ENCODE peak calls at places on chromosomes 12 and 14, in five cellular contexts. U is A549, P is H54, D is endothelial cell of umbilical vein, N is breast epithelium. O is an unnamed sample.

GRCh38 chr14:21041676-21042433 is at the start of gene RNASE7:
- DNase-seq in U (no peak), P (no peak), D (no peak), N (no peak), O (no peak)

GRCh38 chr12:72315858-72316257 is 43.7 kb downstream of the TRHDE start:
- DNase-seq in U (no peak), P (no peak), D (no peak), N (no peak), O (no peak)

GRCh38 chr14:23319746-23320583 is 1.3 kb upstream of the PABPN1 start:
- DNase-seq in U (no peak), P (no peak), D (no peak), N (no peak), O (no peak)

GRCh38 chr12:51401020-51401419 is 9.8 kb upstream of the GALNT6 start:
- DNase-seq in U (no peak), P (no peak), D (no peak), N (no peak), O (no peak)

GRCh38 chr12:50699940-50700339 is 64.0 kb upstream of the ATF1 start:
- DNase-seq in U (no peak), P (no peak), D (no peak), N (no peak), O (no peak)

GRCh38 chr14:74886001-74886400 is 4.3 kb downstream of the DLST start:
- DNase-seq in U (no peak), P (no peak), D (no peak), N (no peak), O (no peak)

GRCh38 chr14:22536853-22537338 is 52.1 kb downstream of the DAD1 start:
- DNase-seq in U (peak), P (peak), D (peak), N (no peak), O (peak)

GRCh38 chr12:24853588-24853987 is 95.3 kb downstream of the BCAT1 start:
- DNase-seq in U (no peak), P (no peak), D (peak), N (no peak), O (no peak)

GRCh38 chr12:11705010-11705409 is 55.5 kb downstream of the ETV6 start:
- DNase-seq in U (peak), P (no peak), D (peak), N (no peak), O (peak)

GRCh38 chr12:16573652-16574077 is 32.3 kb downstream of the LMO3 start:
- DNase-seq in U (no peak), P (no peak), D (no peak), N (no peak), O (peak)

GRCh38 chr12:43501705-43502104 is 50.3 kb downstream of the ADAMTS20 start:
- DNase-seq in U (peak), P (no peak), D (peak), N (no peak), O (no peak)

GRCh38 chr12:94287245-94287628 is 138.9 kb downstream of the PLXNC1 start:
- DNase-seq in U (no peak), P (no peak), D (no peak), N (no peak), O (no peak)

DNA sequence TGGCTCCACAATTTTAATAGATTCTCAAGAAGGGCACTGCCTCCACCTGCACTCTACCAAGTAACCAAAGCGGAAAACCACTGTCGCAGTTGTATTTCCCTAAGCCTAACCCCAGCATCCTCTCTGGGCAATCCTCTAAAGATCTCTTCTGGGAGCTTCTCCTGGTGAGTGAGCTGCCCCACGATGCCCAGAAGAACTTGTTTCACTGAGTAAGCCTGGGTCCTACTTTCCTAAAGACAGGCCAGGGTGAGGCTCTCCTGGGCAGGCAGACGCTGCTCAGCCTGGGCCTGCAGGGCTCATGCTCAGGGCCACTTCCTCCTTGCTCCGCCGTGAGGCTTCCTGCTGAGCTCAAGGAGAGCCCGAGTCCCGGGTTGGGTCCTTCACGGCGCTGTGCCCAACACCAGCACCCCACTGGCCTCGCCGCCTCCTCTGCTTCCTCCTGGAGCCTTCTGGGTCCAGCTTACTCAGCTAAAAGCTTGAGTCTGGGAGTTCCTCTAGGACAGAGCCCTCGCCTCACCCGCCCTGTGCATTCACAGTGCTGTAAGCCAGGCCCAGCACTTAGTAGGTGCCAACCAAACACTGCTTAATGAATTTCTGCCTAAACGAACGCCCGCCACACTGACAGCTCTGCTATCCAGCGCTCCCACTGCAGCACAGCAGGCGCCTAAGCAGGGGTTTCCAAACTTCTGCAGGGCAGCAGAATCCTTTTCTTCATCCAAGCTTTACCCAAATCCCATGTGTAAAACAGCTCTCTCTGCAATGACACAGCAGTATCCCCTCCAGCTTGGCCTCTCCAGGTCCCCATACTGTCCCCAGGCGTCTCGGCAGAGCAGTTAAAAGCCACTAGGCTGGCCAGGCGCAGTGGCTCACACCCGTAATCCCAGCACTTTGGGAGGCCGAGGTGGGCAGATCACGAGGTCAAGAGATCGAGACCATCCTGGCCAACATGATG is 5.7 kb downstream of the RAB35 start:
- DNase-seq in U (no peak), P (no peak), D (no peak), N (no peak), O (no peak)
- TF ChIP-seq POLR2A in U (no peak), P (no peak), D (no peak), N (no peak), O (no peak)

GRCh38 chr14:88204221-88204620 is 118.8 kb downstream of the KCNK10 start:
- DNase-seq in U (no peak), P (no peak), D (no peak), N (no peak), O (no peak)
- TF ChIP-seq POLR2A in U (no peak), P (no peak), D (no peak), N (no peak), O (no peak)

GRCh38 chr12:27347779-27348178 is 15.1 kb downstream of the BMAL2 start:
- DNase-seq in U (no peak), P (no peak), D (no peak), N (no peak), O (no peak)

GRCh38 chr12:27344246-27344645 is 11.6 kb downstream of the BMAL2 start:
- DNase-seq in U (no peak), P (no peak), D (no peak), N (no peak), O (no peak)

GRCh38 chr12:27344760-27345159 is 12.1 kb downstream of the BMAL2 start:
- DNase-seq in U (no peak), P (no peak), D (no peak), N (no peak), O (no peak)

GRCh38 chr12:27343255-27344000 is 10.8 kb downstream of the BMAL2 start:
- DNase-seq in U (peak), P (peak), D (peak), N (no peak), O (no peak)

GRCh38 chr12:27345376-27345775 is 12.7 kb downstream of the BMAL2 start:
- DNase-seq in U (no peak), P (no peak), D (no peak), N (no peak), O (no peak)
- TF ChIP-seq POLR2A in U (no peak), P (no peak), D (no peak), N (no peak), O (no peak)

GRCh38 chr12:8032242-8033152 is at the start of gene FOXJ2:
- DNase-seq in U (peak), P (peak), D (peak), N (peak), O (peak)
- TF ChIP-seq POLR2A in U (peak), P (peak), D (no peak), N (no peak), O (peak)